ENCODE peak calls at places on chromosomes 6 and 20, in seven cellular contexts. One of them, this sample, is unnamed.

GRCh38 chr20:4415281-4415680 is 306.4 kb upstream of the PRND start:
- DNase-seq in H1: no peak
- DNase-seq in HepG2: no peak
- DNase-seq in K562: no peak
- DNase-seq in SK-N-SH: no peak
- DNase-seq in GM12878: no peak
- DNase-seq in HCT116: no peak
- DNase-seq in this sample: no peak

GRCh38 chr20:20480689-20481088 is 112.8 kb downstream of the INSM1 start:
- DNase-seq in SK-N-SH: no peak
- DNase-seq in HepG2: no peak
- DNase-seq in GM12878: no peak
- DNase-seq in K562: no peak
- DNase-seq in HCT116: peak; percentile 15
- DNase-seq in H1: no peak
- DNase-seq in this sample: no peak

GRCh38 chr6:78629154-78629721 is 238.1 kb upstream of the IRAK1BP1 start:
- DNase-seq in H1: no peak
- DNase-seq in SK-N-SH: peak; percentile 9
- DNase-seq in GM12878: no peak
- DNase-seq in HCT116: no peak
- DNase-seq in K562: no peak
- DNase-seq in HepG2: no peak
- DNase-seq in this sample: no peak

GRCh38 chr20:50048420-50049166 is 64.4 kb downstream of the UBE2V1 start:
- DNase-seq in GM12878: no peak
- DNase-seq in H1: no peak
- DNase-seq in K562: no peak
- DNase-seq in HepG2: no peak
- DNase-seq in HCT116: no peak
- DNase-seq in SK-N-SH: no peak
- DNase-seq in this sample: no peak

GRCh38 chr6:157033428-157034140 is 256.4 kb downstream of the ARID1B start:
- DNase-seq in SK-N-SH: no peak
- DNase-seq in K562: no peak
- DNase-seq in H1: no peak
- DNase-seq in HCT116: no peak
- DNase-seq in GM12878: no peak
- DNase-seq in HepG2: no peak
- DNase-seq in this sample: no peak

GRCh38 chr20:4112490-4113420 is 97.4 kb upstream of the RNF24 start:
- DNase-seq in SK-N-SH: peak; percentile 42
- DNase-seq in H1: no peak
- DNase-seq in HCT116: no peak
- DNase-seq in HepG2: no peak
- DNase-seq in K562: no peak
- DNase-seq in GM12878: peak; percentile 70
- DNase-seq in this sample: no peak

GRCh38 chr6:157268835-157269234 is 54.5 kb downstream of the TMEM242 start:
- DNase-seq in H1: no peak
- DNase-seq in GM12878: no peak
- DNase-seq in SK-N-SH: no peak
- DNase-seq in HepG2: no peak
- DNase-seq in K562: no peak
- DNase-seq in HCT116: no peak
- DNase-seq in this sample: no peak

GRCh38 chr6:158109744-158110143 is 58.3 kb downstream of the SERAC1 start:
- DNase-seq in GM12878: no peak
- DNase-seq in K562: no peak
- DNase-seq in HepG2: no peak
- DNase-seq in HCT116: no peak
- DNase-seq in H1: no peak
- DNase-seq in SK-N-SH: no peak
- DNase-seq in this sample: no peak

GRCh38 chr6:161199845-161200244 is 74.0 kb downstream of the AGPAT4 start:
- DNase-seq in HepG2: no peak
- DNase-seq in K562: no peak
- DNase-seq in H1: no peak
- DNase-seq in SK-N-SH: no peak
- DNase-seq in HCT116: no peak
- DNase-seq in GM12878: no peak
- DNase-seq in this sample: no peak

GRCh38 chr6:11977193-11977592 is 34.9 kb upstream of the HIVEP1 start:
- DNase-seq in K562: no peak
- DNase-seq in H1: no peak
- DNase-seq in HCT116: no peak
- DNase-seq in HepG2: no peak
- DNase-seq in SK-N-SH: no peak
- DNase-seq in GM12878: no peak
- DNase-seq in this sample: no peak

GRCh38 chr20:25188218-25188617 is 7.3 kb upstream of the ENTPD6 start:
- DNase-seq in HCT116: no peak
- DNase-seq in H1: no peak
- DNase-seq in GM12878: no peak
- DNase-seq in K562: no peak
- DNase-seq in SK-N-SH: no peak
- DNase-seq in HepG2: no peak
- DNase-seq in this sample: no peak

GRCh38 chr6:106939208-106939607 is 35.3 kb downstream of the CD24 start:
- DNase-seq in HCT116: no peak
- DNase-seq in HepG2: no peak
- DNase-seq in H1: no peak
- DNase-seq in K562: no peak
- DNase-seq in GM12878: no peak
- DNase-seq in SK-N-SH: no peak
- DNase-seq in this sample: no peak

GRCh38 chr20:43507150-43508080 is at the start of gene L3MBTL1:
- DNase-seq in HCT116: peak; percentile 33
- DNase-seq in GM12878: no peak
- DNase-seq in HepG2: peak; percentile 70
- DNase-seq in K562: peak; percentile 87
- DNase-seq in H1: no peak
- DNase-seq in SK-N-SH: peak; percentile 96
- DNase-seq in this sample: peak; percentile 54

GRCh38 chr6:84033523-84034451 is at the start of gene MRAP2:
- DNase-seq in HepG2: no peak
- DNase-seq in GM12878: no peak
- DNase-seq in K562: peak; percentile 73
- DNase-seq in SK-N-SH: peak; percentile 84
- DNase-seq in H1: no peak
- DNase-seq in HCT116: no peak
- DNase-seq in this sample: no peak

GRCh38 chr6:164130151-164130550 is 715.6 kb downstream of the QKI start:
- DNase-seq in HepG2: no peak
- DNase-seq in HCT116: no peak
- DNase-seq in SK-N-SH: peak; percentile 52
- DNase-seq in H1: no peak
- DNase-seq in GM12878: no peak
- DNase-seq in K562: no peak
- DNase-seq in this sample: no peak

GRCh38 chr20:31712112-31712553 is 10.5 kb downstream of the BCL2L1 start:
- DNase-seq in HCT116: no peak
- DNase-seq in SK-N-SH: no peak
- DNase-seq in GM12878: no peak
- DNase-seq in K562: peak; percentile 38
- DNase-seq in HepG2: peak; percentile 62
- DNase-seq in H1: no peak
- DNase-seq in this sample: no peak

GRCh38 chr6:113591896-113592827 is 265.0 kb upstream of the MARCKS start:
- DNase-seq in H1: no peak
- DNase-seq in HCT116: no peak
- DNase-seq in SK-N-SH: no peak
- DNase-seq in GM12878: no peak
- DNase-seq in K562: no peak
- DNase-seq in HepG2: peak; percentile 16
- DNase-seq in this sample: peak; percentile 40

GRCh38 chr20:49910340-49910706 is 5.0 kb downstream of the SPATA2 start:
- DNase-seq in HCT116: no peak
- DNase-seq in HepG2: no peak
- DNase-seq in SK-N-SH: no peak
- DNase-seq in GM12878: no peak
- DNase-seq in H1: no peak
- DNase-seq in K562: no peak
- DNase-seq in this sample: no peak

GRCh38 chr6:138795809-138796469 is at the start of gene ECT2L:
- DNase-seq in K562: no peak
- DNase-seq in HCT116: no peak
- DNase-seq in H1: peak; percentile 46
- DNase-seq in HepG2: no peak
- DNase-seq in SK-N-SH: peak; percentile 8
- DNase-seq in GM12878: no peak
- DNase-seq in this sample: peak; percentile 32

GRCh38 chr20:24837721-24838456 is 111.2 kb upstream of the CST7 start:
- DNase-seq in HepG2: no peak
- DNase-seq in GM12878: no peak
- DNase-seq in K562: no peak
- DNase-seq in SK-N-SH: no peak
- DNase-seq in HCT116: no peak
- DNase-seq in H1: no peak
- DNase-seq in this sample: no peak

GRCh38 chr20:31910071-31910803 is 39.8 kb downstream of the TTLL9 start:
- DNase-seq in SK-N-SH: no peak
- DNase-seq in HepG2: no peak
- DNase-seq in H1: no peak
- DNase-seq in HCT116: no peak
- DNase-seq in K562: no peak
- DNase-seq in GM12878: no peak
- DNase-seq in this sample: no peak

GRCh38 chr6:125947581-125947980 is 9.0 kb upstream of the HINT3 start:
- DNase-seq in H1: no peak
- DNase-seq in SK-N-SH: no peak
- DNase-seq in K562: no peak
- DNase-seq in HCT116: no peak
- DNase-seq in GM12878: no peak
- DNase-seq in HepG2: no peak
- DNase-seq in this sample: no peak

GRCh38 chr6:81933089-81933488 is 180.6 kb upstream of the TENT5A start:
- DNase-seq in GM12878: no peak
- DNase-seq in SK-N-SH: no peak
- DNase-seq in K562: no peak
- DNase-seq in H1: no peak
- DNase-seq in HepG2: no peak
- DNase-seq in HCT116: no peak
- DNase-seq in this sample: no peak

GRCh38 chr20:39070484-39071231 is 108.5 kb downstream of the DHX35 start:
- DNase-seq in H1: no peak
- DNase-seq in SK-N-SH: no peak
- DNase-seq in GM12878: no peak
- DNase-seq in HCT116: peak; percentile 23
- DNase-seq in K562: no peak
- DNase-seq in HepG2: peak; percentile 71
- DNase-seq in this sample: no peak

GRCh38 chr6:44800171-44800671 is 412.7 kb downstream of the CDC5L start:
- DNase-seq in SK-N-SH: no peak
- DNase-seq in GM12878: no peak
- DNase-seq in H1: no peak
- DNase-seq in HCT116: no peak
- DNase-seq in K562: no peak
- DNase-seq in HepG2: peak; percentile 18
- DNase-seq in this sample: no peak

GRCh38 chr20:25025091-25025861 is 32.7 kb downstream of the ACSS1 start:
- DNase-seq in H1: no peak
- DNase-seq in GM12878: no peak
- DNase-seq in HCT116: no peak
- DNase-seq in SK-N-SH: no peak
- DNase-seq in K562: no peak
- DNase-seq in HepG2: no peak
- DNase-seq in this sample: no peak

GRCh38 chr6:30013296-30013922 is 47.7 kb upstream of the POLR1H start:
- DNase-seq in SK-N-SH: peak; percentile 64
- DNase-seq in K562: peak; percentile 46
- DNase-seq in HCT116: no peak
- DNase-seq in GM12878: no peak
- DNase-seq in HepG2: peak; percentile 17
- DNase-seq in H1: peak; percentile 31
- DNase-seq in this sample: no peak

DNA sequence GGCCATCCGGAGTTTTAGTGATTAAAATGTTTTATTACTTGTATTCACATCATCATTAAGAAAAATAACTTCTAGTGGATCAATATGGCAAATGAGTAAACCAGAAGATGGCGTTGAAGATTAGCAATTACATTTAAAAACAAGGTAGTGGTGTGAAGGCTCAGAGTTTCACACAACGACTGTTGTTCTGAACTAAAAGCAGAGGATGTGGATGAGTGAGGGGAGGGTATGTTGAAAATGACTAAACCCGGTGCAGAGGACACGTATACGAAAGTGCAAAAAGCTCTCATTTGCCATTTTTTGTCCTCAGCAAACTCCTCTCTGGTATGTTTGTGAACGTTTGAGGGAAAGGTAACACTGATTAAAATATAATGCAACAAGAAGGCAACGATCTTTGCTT is 1.9 kb upstream of the IRF4 start:
- DNase-seq in H1: no peak
- DNase-seq in K562: no peak
- DNase-seq in HepG2: no peak
- DNase-seq in GM12878: peak; percentile 86
- DNase-seq in SK-N-SH: no peak
- DNase-seq in HCT116: no peak
- DNase-seq in this sample: no peak
- H3K27me3 ChIP-seq in H1: peaks cover 55% of the 10 kb centered on the region
- H3K27me3 ChIP-seq in K562: peaks cover 70% of the 10 kb centered on the region
- H3K27me3 ChIP-seq in HepG2: peaks cover 13% of the 10 kb centered on the region
- H3K27me3 ChIP-seq in GM12878: no peaks in the 10 kb centered on the region
- H3K27me3 ChIP-seq in SK-N-SH: peaks cover 93% of the 10 kb centered on the region
- H3K27me3 ChIP-seq in HCT116: no peaks in the 10 kb centered on the region
- H3K27me3 ChIP-seq in this sample: peaks cover 52% of the 10 kb centered on the region

DNA sequence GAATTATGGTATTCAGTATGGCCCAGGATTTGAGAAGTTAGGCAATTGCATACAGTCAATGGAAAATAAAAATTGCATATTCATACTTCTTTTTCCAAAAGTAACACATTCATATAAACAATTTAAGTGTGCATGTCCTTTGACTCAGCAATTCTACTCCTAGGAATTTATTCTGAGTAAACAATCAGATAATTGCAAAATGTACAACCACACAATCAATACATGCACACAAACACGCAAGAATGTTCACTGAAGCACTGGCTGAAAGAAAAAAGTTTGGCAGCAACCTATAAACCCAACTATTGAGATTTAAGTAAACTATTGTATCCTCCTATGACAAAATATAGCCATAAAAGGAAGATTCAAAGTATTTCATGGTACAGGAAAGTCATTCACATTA is 1.6 kb downstream of the CYP39A1 start:
- DNase-seq in HepG2: no peak
- DNase-seq in GM12878: no peak
- DNase-seq in HCT116: no peak
- DNase-seq in H1: no peak
- DNase-seq in K562: no peak
- DNase-seq in SK-N-SH: no peak
- DNase-seq in this sample: no peak
- TF ChIP-seq YY1 in HepG2: no peak
- TF ChIP-seq YY1 in GM12878: no peak
- TF ChIP-seq YY1 in HCT116: no peak
- TF ChIP-seq YY1 in H1: no peak
- TF ChIP-seq YY1 in K562: no peak
- TF ChIP-seq YY1 in SK-N-SH: no peak
- TF ChIP-seq YY1 in this sample: no peak

GRCh38 chr6:149727793-149728498 is 10.0 kb upstream of the LATS1 start:
- DNase-seq in GM12878: no peak
- DNase-seq in SK-N-SH: no peak
- DNase-seq in K562: no peak
- DNase-seq in HepG2: no peak
- DNase-seq in H1: no peak
- DNase-seq in HCT116: no peak
- DNase-seq in this sample: no peak
- H3K36me3 ChIP-seq in GM12878: peaks cover 9% of the 10 kb centered on the region
- H3K36me3 ChIP-seq in SK-N-SH: peaks cover 59% of the 10 kb centered on the region
- H3K36me3 ChIP-seq in K562: peaks cover 83% of the 10 kb centered on the region
- H3K36me3 ChIP-seq in HepG2: peaks cover 74% of the 10 kb centered on the region
- H3K36me3 ChIP-seq in H1: peaks cover 30% of the 10 kb centered on the region
- H3K36me3 ChIP-seq in HCT116: peaks cover 31% of the 10 kb centered on the region
- H3K36me3 ChIP-seq in this sample: peaks cover 57% of the 10 kb centered on the region

GRCh38 chr6:169316651-169317050 is 63.0 kb upstream of the THBS2 start:
- DNase-seq in K562: no peak
- DNase-seq in HCT116: no peak
- DNase-seq in SK-N-SH: no peak
- DNase-seq in HepG2: no peak
- DNase-seq in GM12878: no peak
- DNase-seq in H1: no peak
- DNase-seq in this sample: no peak
- H3K27me3 ChIP-seq in K562: peaks cover 22% of the 10 kb centered on the region
- H3K27me3 ChIP-seq in HCT116: no peaks in the 10 kb centered on the region
- H3K27me3 ChIP-seq in SK-N-SH: no peaks in the 10 kb centered on the region
- H3K27me3 ChIP-seq in HepG2: peaks cover 1% of the 10 kb centered on the region
- H3K27me3 ChIP-seq in GM12878: no peaks in the 10 kb centered on the region
- H3K27me3 ChIP-seq in H1: no peaks in the 10 kb centered on the region
- H3K27me3 ChIP-seq in this sample: no peaks in the 10 kb centered on the region